ENCODE peak calls at places on chromosomes 5 and 9, in five cellular contexts. F is left lung, H is MM.1S, B is uterus, T is K562. D is an unnamed sample.

GRCh38 chr5:41747291-41747690 is 122.9 kb downstream of the OXCT1 start:
- DNase-seq in F (no peak), H (no peak), B (no peak), T (no peak), D (peak; percentile 4)

GRCh38 chr9:95595780-95596179 is 79.0 kb upstream of the PTCH1 start:
- DNase-seq in F (no peak), H (no peak), B (no peak), T (no peak), D (no peak)

GRCh38 chr9:7093040-7093439 is 335.3 kb downstream of the KDM4C start:
- DNase-seq in F (no peak), H (no peak), B (no peak), T (no peak), D (no peak)

GRCh38 chr5:102596113-102596512 is 97.3 kb upstream of the SLCO6A1 start:
- DNase-seq in F (no peak), H (peak; percentile 36), B (no peak), T (no peak), D (no peak)

GRCh38 chr9:100099722-100100042 is 639 bp downstream of the INVS start:
- DNase-seq in F (peak; percentile 60), H (no peak), B (peak; percentile 27), T (peak; percentile 14), D (no peak)

GRCh38 chr9:15293727-15294405 is 13.2 kb downstream of the TTC39B start:
- DNase-seq in F (no peak), H (no peak), B (no peak), T (no peak), D (no peak)

GRCh38 chr5:124952079-124952478 is 205.6 kb upstream of the ZNF608 start:
- DNase-seq in F (no peak), H (peak; percentile 97), B (no peak), T (no peak), D (no peak)

GRCh38 chr5:56026863-56027300 is 32.1 kb upstream of the IL6ST start:
- DNase-seq in F (no peak), H (no peak), B (no peak), T (no peak), D (no peak)

GRCh38 chr5:16539169-16539666 is 73.6 kb upstream of the ZNF622 start:
- DNase-seq in F (no peak), H (no peak), B (peak; percentile 59), T (no peak), D (no peak)

GRCh38 chr9:132506907-132507669 is 75.3 kb upstream of the BARHL1 start:
- DNase-seq in F (no peak), H (no peak), B (no peak), T (no peak), D (no peak)

GRCh38 chr9:70901013-70901412 is 220.4 kb downstream of the TRPM3 start:
- DNase-seq in F (no peak), H (no peak), B (no peak), T (no peak), D (no peak)

GRCh38 chr9:69149321-69149807 is 24.7 kb upstream of the TJP2 start:
- DNase-seq in F (no peak), H (no peak), B (no peak), T (no peak), D (peak; percentile 37)

GRCh38 chr5:584846-585245 is 27.3 kb upstream of the CEP72 start:
- DNase-seq in F (no peak), H (no peak), B (no peak), T (no peak), D (no peak)

GRCh38 chr9:122036408-122036807 is 56.7 kb downstream of the TTLL11 start:
- DNase-seq in F (no peak), H (no peak), B (no peak), T (no peak), D (no peak)

GRCh38 chr9:78542491-78543175 is 245.7 kb downstream of the PSAT1 start:
- DNase-seq in F (no peak), H (no peak), B (no peak), T (no peak), D (no peak)

GRCh38 chr5:173032730-173033129 is 23.4 kb upstream of the CREBRF start:
- DNase-seq in F (no peak), H (no peak), B (no peak), T (no peak), D (no peak)
- TF ChIP-seq CTCF in F (no peak), H (no peak), B (no peak), T (no peak), D (no peak)

DNA sequence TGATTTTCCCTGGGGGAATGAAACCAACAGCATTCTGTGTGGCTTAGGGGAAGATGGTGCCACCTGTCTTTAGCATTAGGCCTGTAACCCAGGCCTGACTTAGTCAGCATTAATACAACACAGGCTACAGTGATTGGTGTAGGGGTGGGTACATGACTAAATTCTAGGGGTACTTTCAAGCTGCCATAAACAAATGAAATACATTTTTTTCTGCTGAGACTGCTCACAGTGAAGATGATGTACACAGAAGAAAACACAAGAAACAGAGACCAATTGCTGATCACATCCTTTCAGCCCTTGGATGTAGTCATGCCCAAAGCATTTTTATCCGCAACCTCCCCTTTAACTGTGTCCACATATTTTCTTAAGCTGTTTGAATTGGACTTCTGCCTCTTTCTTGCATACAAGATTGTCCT is 527.2 kb downstream of the KCTD16 start:
- DNase-seq in F (no peak), H (no peak), B (no peak), T (no peak), D (no peak)
- TF ChIP-seq CTCF in F (no peak), H (no peak), B (no peak), T (no peak), D (no peak)

DNA sequence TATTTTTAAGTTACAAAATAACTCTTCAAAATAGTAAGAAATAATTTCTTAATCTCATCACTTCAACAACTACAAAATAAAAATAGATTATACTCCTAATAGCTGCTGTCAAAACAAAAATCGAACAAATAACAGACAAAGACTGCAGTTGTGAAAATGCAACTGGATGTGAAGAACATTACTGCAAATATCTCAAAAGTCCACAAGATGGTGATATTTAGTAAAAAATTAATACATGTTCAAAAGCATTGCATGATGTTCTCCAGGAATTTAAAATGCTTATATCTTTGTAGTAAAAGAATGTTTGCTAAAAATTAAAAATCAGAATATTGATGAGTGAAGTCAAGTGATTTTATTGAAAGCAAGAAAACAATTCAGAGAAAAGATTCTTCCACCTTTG is 66.2 kb downstream of the MPDZ start:
- DNase-seq in F (no peak), H (peak; percentile 9), B (no peak), T (peak; percentile 4), D (no peak)
- TF ChIP-seq CTCF in F (peak; percentile 20), H (peak; percentile 19), B (peak; percentile 18), T (no peak), D (peak; percentile 40)

GRCh38 chr9:22508790-22509189 is 62.2 kb downstream of the DMRTA1 start:
- DNase-seq in F (no peak), H (no peak), B (no peak), T (no peak), D (no peak)
- TF ChIP-seq CTCF in F (no peak), H (no peak), B (no peak), T (no peak), D (no peak)

GRCh38 chr9:82538634-82539033 is 524.3 kb downstream of the RASEF start:
- DNase-seq in F (no peak), H (no peak), B (no peak), T (no peak), D (no peak)

GRCh38 chr9:82539126-82539525 is 523.8 kb downstream of the RASEF start:
- DNase-seq in F (no peak), H (no peak), B (no peak), T (no peak), D (no peak)

GRCh38 chr9:82532504-82532903 is 530.4 kb downstream of the RASEF start:
- DNase-seq in F (no peak), H (no peak), B (no peak), T (no peak), D (no peak)

GRCh38 chr9:82531795-82532194 is 531.1 kb downstream of the RASEF start:
- DNase-seq in F (no peak), H (no peak), B (no peak), T (no peak), D (no peak)

DNA sequence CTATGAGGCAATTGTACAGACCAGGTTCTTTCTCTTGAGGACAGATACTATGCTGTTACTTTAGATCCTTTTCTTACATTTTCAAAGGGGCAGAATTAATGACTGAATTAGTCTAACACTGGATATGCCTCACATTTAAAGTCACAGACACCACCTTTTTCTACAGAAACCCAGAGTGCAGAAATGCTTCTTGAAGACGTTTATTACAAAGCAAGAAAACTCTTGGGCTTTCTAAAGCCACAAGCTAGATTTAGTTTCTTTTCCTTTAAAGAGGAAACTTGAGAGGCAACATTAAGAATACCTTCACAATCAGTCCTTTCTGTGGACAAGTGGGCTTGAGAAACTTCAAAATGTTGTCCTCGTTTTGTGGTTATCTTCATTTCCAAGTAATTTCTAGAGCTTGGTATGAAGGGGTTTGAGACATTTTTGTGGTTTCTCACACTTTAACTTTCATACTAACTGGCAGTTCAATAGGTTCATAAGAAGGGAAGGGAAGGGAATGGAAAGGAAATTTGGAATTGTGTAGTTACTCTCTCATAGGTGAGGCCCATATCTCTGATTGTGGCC is 527.4 kb downstream of the RASEF start:
- DNase-seq in F (no peak), H (peak; percentile 43), B (no peak), T (no peak), D (no peak)
- TF ChIP-seq CTCF in F (no peak), H (no peak), B (no peak), T (no peak), D (no peak)

GRCh38 chr5:116297296-116297814 is 212.5 kb downstream of the COMMD10 start:
- DNase-seq in F (no peak), H (no peak), B (no peak), T (no peak), D (no peak)
- TF ChIP-seq CTCF in F (no peak), H (no peak), B (no peak), T (no peak), D (no peak)

DNA sequence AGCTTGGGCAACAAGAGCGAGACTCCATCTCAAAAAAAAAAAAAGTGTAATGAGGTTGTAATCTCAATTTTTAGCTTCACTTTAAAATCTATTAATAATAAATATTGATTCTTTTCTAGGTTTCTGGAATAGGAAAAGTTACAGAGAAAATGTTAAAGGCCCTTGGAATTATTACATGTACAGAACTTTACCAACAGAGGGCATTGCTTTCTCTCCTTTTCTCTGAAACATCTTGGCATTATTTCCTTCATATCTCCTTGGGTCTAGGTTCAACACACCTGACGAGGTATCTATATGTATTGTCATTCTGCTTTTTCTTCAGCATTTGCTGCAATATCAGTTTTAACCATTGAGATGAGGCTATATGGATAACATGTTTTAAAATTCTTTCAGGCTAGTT is 26.6 kb upstream of the ANKDD1B start:
- DNase-seq in F (no peak), H (no peak), B (no peak), T (no peak), D (no peak)
- TF ChIP-seq CTCF in F (peak; percentile 12), H (no peak), B (no peak), T (no peak), D (no peak)

GRCh38 chr5:7805379-7805778 is 45.6 kb downstream of the CFAP90 start:
- DNase-seq in F (no peak), H (peak; percentile 42), B (no peak), T (peak; percentile 38), D (peak; percentile 49)
- TF ChIP-seq CTCF in F (no peak), H (peak; percentile 59), B (no peak), T (peak; percentile 54), D (peak; percentile 49)

GRCh38 chr5:60959156-60959555 is 14.2 kb downstream of the NDUFAF2 start:
- DNase-seq in F (no peak), H (peak; percentile 8), B (no peak), T (no peak), D (no peak)
- TF ChIP-seq CTCF in F (peak; percentile 27), H (peak; percentile 28), B (peak; percentile 16), T (no peak), D (peak; percentile 23)

D was measured in endothelial cell.